ENCODE peak calls at places on chromosomes 2 and 18, in six cellular contexts. T, W, R, J, E and P are unnamed samples.

GRCh38 chr2:147355706-147356105 is 489.1 kb upstream of the ACVR2A start:
- DNase-seq in E (no peak), W (no peak), R (no peak), J (no peak), T (no peak), P (no peak)

GRCh38 chr2:74458132-74458956 is at the start of gene WBP1:
- DNase-seq in J (peak; percentile 100), R (peak; percentile 100), W (peak; percentile 99), T (peak; percentile 99), E (peak; percentile 99), P (peak; percentile 95)

GRCh38 chr2:85733121-85733960 is 20.4 kb upstream of the ATOH8 start:
- DNase-seq in J (no peak), R (no peak), T (no peak), W (no peak), E (no peak), P (no peak)

GRCh38 chr2:130832296-130832940 is 4.3 kb upstream of the ARHGEF4 start:
- DNase-seq in T (no peak), W (no peak), E (no peak), J (no peak), R (no peak), P (no peak)

GRCh38 chr2:234930397-234930796 is 21.4 kb upstream of the SH3BP4 start:
- DNase-seq in R (no peak), T (no peak), J (no peak), W (no peak), E (no peak), P (no peak)

GRCh38 chr2:6977095-6977777 is 60.0 kb downstream of the RNF144A start:
- DNase-seq in T (peak; percentile 52), R (peak; percentile 22), E (no peak), W (no peak), J (no peak), P (no peak)

GRCh38 chr2:3489449-3490115 is 29.7 kb downstream of the ADI1 start:
- DNase-seq in J (no peak), W (no peak), R (no peak), T (no peak), E (no peak), P (no peak)

GRCh38 chr2:206433686-206434085 is 9.6 kb upstream of the ADAM23 start:
- DNase-seq in J (no peak), T (no peak), W (no peak), E (no peak), R (no peak), P (no peak)

GRCh38 chr2:170505631-170506270 is 209.4 kb upstream of the SP5 start:
- DNase-seq in T (peak; percentile 68), W (no peak), R (no peak), J (no peak), E (no peak), P (no peak)

GRCh38 chr2:206353685-206354084 is 79.2 kb downstream of the ZDBF2 start:
- DNase-seq in R (peak; percentile 16), J (no peak), T (no peak), E (no peak), W (no peak), P (no peak)

GRCh38 chr18:45361148-45361851 is 254.0 kb upstream of the SLC14A2 start:
- DNase-seq in J (no peak), R (no peak), T (no peak), W (no peak), E (no peak), P (no peak)